ENCODE peak calls at places on chromosomes 6 and 20, in five cellular contexts. V is left lung, E is fibroblast of lung, W is endodermal cell, T is NCI-H1092 treated with DMSO at 0.1 percent for 48 hours. X is an unnamed sample.

GRCh38 chr6:27280540-27281000 is 31.5 kb downstream of the POM121L2 start:
- DNase-seq in V (no peak), E (no peak), W (peak), T (no peak), X (peak)

GRCh38 chr6:95576218-95576617 is 1.1 kb upstream of the MANEA start:
- DNase-seq in V (no peak), E (no peak), W (no peak), T (no peak), X (no peak)

GRCh38 chr6:79031821-79032590 is 46.0 kb downstream of the PHIP start:
- DNase-seq in V (no peak), E (peak), W (no peak), T (no peak), X (no peak)

GRCh38 chr6:17640477-17640917 is 40.4 kb downstream of the FAM8A1 start:
- DNase-seq in V (no peak), E (no peak), W (no peak), T (no peak), X (no peak)

GRCh38 chr6:95658896-95659295 is 81.6 kb downstream of the MANEA start:
- DNase-seq in V (no peak), E (no peak), W (no peak), T (peak), X (no peak)

GRCh38 chr6:52106994-52107393 is 19.6 kb upstream of the PKHD1 start:
- DNase-seq in V (no peak), E (no peak), W (peak), T (no peak), X (no peak)

GRCh38 chr6:27279513-27280063 is 32.1 kb downstream of the PRSS16 start:
- DNase-seq in V (no peak), E (no peak), W (peak), T (no peak), X (peak)

GRCh38 chr6:26312096-26312463 is 52.9 kb upstream of the BTN3A2 start:
- DNase-seq in V (no peak), E (peak), W (no peak), T (no peak), X (peak)

GRCh38 chr6:42453649-42454427 is 2.1 kb upstream of the TRERF1 start:
- DNase-seq in V (no peak), E (peak), W (peak), T (peak), X (peak)

GRCh38 chr6:108174371-108175175 is 8.8 kb downstream of the NR2E1 start:
- DNase-seq in V (no peak), E (peak), W (peak), T (no peak), X (no peak)

GRCh38 chr6:26022166-26022510 is 59.5 kb downstream of the TRIM38 start:
- DNase-seq in V (no peak), E (peak), W (peak), T (peak), X (peak)

GRCh38 chr6:81246200-81246599 is 506.3 kb downstream of the TENT5A start:
- DNase-seq in V (no peak), E (no peak), W (no peak), T (no peak), X (no peak)

GRCh38 chr20:4998160-4998651 is 3.1 kb downstream of the SLC23A2 start:
- DNase-seq in V (no peak), E (no peak), W (no peak), T (no peak), X (no peak)

GRCh38 chr6:35318200-35318844 is 20.7 kb downstream of the DEF6 start:
- DNase-seq in V (peak), E (peak), W (peak), T (peak), X (peak)

GRCh38 chr6:150267686-150268561 is 100.9 kb upstream of the IYD start:
- DNase-seq in V (no peak), E (peak), W (no peak), T (no peak), X (no peak)

GRCh38 chr20:4064118-4064962 is 49.0 kb upstream of the RNF24 start:
- DNase-seq in V (peak), E (peak), W (peak), T (peak), X (no peak)

GRCh38 chr20:58893355-58894151 is 41.0 kb downstream of the GNAS start:
- DNase-seq in V (no peak), E (peak), W (no peak), T (no peak), X (no peak)

GRCh38 chr6:166001359-166001758 is 166.3 kb downstream of the TBXT start:
- DNase-seq in V (no peak), E (no peak), W (no peak), T (no peak), X (no peak)

GRCh38 chr20:58553841-58554240 is 38.6 kb upstream of the APCDD1L start:
- DNase-seq in V (no peak), E (peak), W (peak), T (no peak), X (no peak)

GRCh38 chr6:90175627-90176538 is 120.8 kb downstream of the BACH2 start:
- DNase-seq in V (no peak), E (no peak), W (no peak), T (no peak), X (no peak)

GRCh38 chr6:31339210-31339609 is 17.8 kb downstream of the HLA-B start:
- DNase-seq in V (no peak), E (no peak), W (no peak), T (no peak), X (no peak)

GRCh38 chr6:70520575-70520974 is 46.2 kb upstream of the SDHAF4 start:
- DNase-seq in V (no peak), E (peak), W (no peak), T (no peak), X (no peak)

GRCh38 chr6:87068804-87069203 is 26.1 kb downstream of the CGA start:
- DNase-seq in V (no peak), E (no peak), W (no peak), T (no peak), X (no peak)

GRCh38 chr6:123352279-123352678 is 284.5 kb downstream of the TRDN start:
- DNase-seq in V (no peak), E (no peak), W (no peak), T (no peak), X (no peak)

GRCh38 chr6:159170999-159171712 is 2.0 kb downstream of the FNDC1 start:
- DNase-seq in V (no peak), E (peak), W (no peak), T (no peak), X (no peak)

GRCh38 chr6:30325873-30326445 is 768 bp upstream of the TRIM39 start:
- DNase-seq in V (peak), E (peak), W (peak), T (peak), X (peak)

GRCh38 chr6:124434416-124434815 is 527.8 kb upstream of the RNF217 start:
- DNase-seq in V (no peak), E (no peak), W (no peak), T (no peak), X (no peak)

GRCh38 chr6:14470697-14471096 is 353.1 kb downstream of the CD83 start:
- DNase-seq in V (no peak), E (no peak), W (no peak), T (no peak), X (no peak)

GRCh38 chr6:100466410-100467143 is 1.9 kb upstream of the SIM1 start:
- DNase-seq in V (no peak), E (no peak), W (peak), T (no peak), X (no peak)

GRCh38 chr6:137550527-137550926 is 56.3 kb upstream of the OLIG3 start:
- DNase-seq in V (no peak), E (no peak), W (no peak), T (no peak), X (peak)

GRCh38 chr6:123524781-123525180 is 112.0 kb downstream of the TRDN start:
- DNase-seq in V (no peak), E (no peak), W (no peak), T (no peak), X (no peak)

GRCh38 chr6:3749390-3749978 is 2.0 kb downstream of the PXDC1 start:
- DNase-seq in V (peak), E (no peak), W (no peak), T (no peak), X (no peak)

GRCh38 chr6:76684881-76685280 is 612.4 kb upstream of the IMPG1 start:
- DNase-seq in V (no peak), E (no peak), W (peak), T (no peak), X (peak)

GRCh38 chr6:129637340-129638054 is 72.5 kb downstream of the ARHGAP18 start:
- DNase-seq in V (no peak), E (no peak), W (no peak), T (no peak), X (no peak)

GRCh38 chr6:16352258-16352635 is 113.9 kb downstream of the GMPR start:
- DNase-seq in V (no peak), E (peak), W (peak), T (no peak), X (no peak)

GRCh38 chr6:108798672-108799355 is 49.4 kb upstream of the ARMC2 start:
- DNase-seq in V (no peak), E (no peak), W (peak), T (no peak), X (no peak)

GRCh38 chr20:6993016-6993415 is 225.5 kb downstream of the BMP2 start:
- DNase-seq in V (no peak), E (peak), W (no peak), T (no peak), X (no peak)

GRCh38 chr20:36346256-36346655 is 40.1 kb downstream of the DLGAP4 start:
- DNase-seq in V (peak), E (no peak), W (no peak), T (no peak), X (no peak)

X was measured in NCI-H345.